ENCODE peak calls at places on chromosomes 6 and 20, in seven cellular contexts. One of them, this sample, is unnamed.

GRCh38 chr6:46501136-46502089 is 10.2 kb upstream of the RCAN2 start:
- DNase-seq in prostate gland: no peak
- DNase-seq in AG10803: no peak
- DNase-seq in GM12865: no peak
- DNase-seq in COR-L47: no peak
- DNase-seq in ELF-1: no peak
- DNase-seq in lung: no peak
- DNase-seq in this sample: no peak

GRCh38 chr20:5000263-5001173 is 792 bp downstream of the SLC23A2 start:
- DNase-seq in prostate gland: peak; percentile 19
- DNase-seq in AG10803: peak; percentile 21
- DNase-seq in GM12865: no peak
- DNase-seq in COR-L47: no peak
- DNase-seq in ELF-1: peak; percentile 57
- DNase-seq in lung: peak; percentile 30
- DNase-seq in this sample: peak; percentile 39

GRCh38 chr20:63215101-63216040 is 560 bp downstream of the YTHDF1 start:
- DNase-seq in prostate gland: no peak
- DNase-seq in AG10803: peak; percentile 47
- DNase-seq in GM12865: peak; percentile 40
- DNase-seq in COR-L47: peak; percentile 39
- DNase-seq in ELF-1: peak; percentile 88
- DNase-seq in lung: no peak
- DNase-seq in this sample: peak; percentile 77

GRCh38 chr6:35687658-35688604 is 784 bp downstream of the FKBP5 start:
- DNase-seq in prostate gland: peak; percentile 53
- DNase-seq in AG10803: peak; percentile 33
- DNase-seq in GM12865: peak; percentile 81
- DNase-seq in COR-L47: peak; percentile 24
- DNase-seq in ELF-1: peak; percentile 75
- DNase-seq in lung: peak; percentile 67
- DNase-seq in this sample: peak; percentile 63

GRCh38 chr20:46572181-46572580 is 21.7 kb upstream of the OCSTAMP start:
- DNase-seq in prostate gland: no peak
- DNase-seq in AG10803: no peak
- DNase-seq in GM12865: no peak
- DNase-seq in COR-L47: peak; percentile 44
- DNase-seq in ELF-1: no peak
- DNase-seq in lung: no peak
- DNase-seq in this sample: no peak

GRCh38 chr20:1005452-1006027 is 3.4 kb upstream of the RSPO4 start:
- DNase-seq in prostate gland: no peak
- DNase-seq in AG10803: no peak
- DNase-seq in GM12865: peak; percentile 60
- DNase-seq in COR-L47: no peak
- DNase-seq in ELF-1: peak; percentile 69
- DNase-seq in lung: no peak
- DNase-seq in this sample: peak; percentile 84

GRCh38 chr6:90025418-90026089 is 131.3 kb downstream of the GJA10 start:
- DNase-seq in prostate gland: no peak
- DNase-seq in AG10803: peak; percentile 82
- DNase-seq in GM12865: no peak
- DNase-seq in COR-L47: no peak
- DNase-seq in ELF-1: no peak
- DNase-seq in lung: no peak
- DNase-seq in this sample: no peak

GRCh38 chr20:18533978-18534644 is 26.4 kb downstream of the SEC23B start:
- DNase-seq in prostate gland: no peak
- DNase-seq in AG10803: no peak
- DNase-seq in GM12865: no peak
- DNase-seq in COR-L47: no peak
- DNase-seq in ELF-1: no peak
- DNase-seq in lung: no peak
- DNase-seq in this sample: no peak

GRCh38 chr20:3614509-3614908 is 48.7 kb downstream of the GFRA4 start:
- DNase-seq in prostate gland: no peak
- DNase-seq in AG10803: peak; percentile 36
- DNase-seq in GM12865: no peak
- DNase-seq in COR-L47: no peak
- DNase-seq in ELF-1: no peak
- DNase-seq in lung: no peak
- DNase-seq in this sample: no peak

GRCh38 chr20:48910360-48910781 is 11.1 kb upstream of the ARFGEF2 start:
- DNase-seq in prostate gland: no peak
- DNase-seq in AG10803: no peak
- DNase-seq in GM12865: peak; percentile 76
- DNase-seq in COR-L47: no peak
- DNase-seq in ELF-1: no peak
- DNase-seq in lung: no peak
- DNase-seq in this sample: no peak

GRCh38 chr6:136696783-136697364 is 95.4 kb downstream of the MAP3K5 start:
- DNase-seq in prostate gland: peak; percentile 67
- DNase-seq in AG10803: no peak
- DNase-seq in GM12865: no peak
- DNase-seq in COR-L47: peak; percentile 39
- DNase-seq in ELF-1: peak; percentile 26
- DNase-seq in lung: no peak
- DNase-seq in this sample: no peak

GRCh38 chr6:159098636-159099106 is 53.9 kb upstream of the TAGAP start:
- DNase-seq in prostate gland: no peak
- DNase-seq in AG10803: no peak
- DNase-seq in GM12865: peak; percentile 39
- DNase-seq in COR-L47: no peak
- DNase-seq in ELF-1: no peak
- DNase-seq in lung: no peak
- DNase-seq in this sample: no peak

GRCh38 chr20:44683263-44684046 is 31.7 kb upstream of the CCN5 start:
- DNase-seq in prostate gland: peak; percentile 47
- DNase-seq in AG10803: no peak
- DNase-seq in GM12865: peak; percentile 90
- DNase-seq in COR-L47: peak; percentile 40
- DNase-seq in ELF-1: peak; percentile 74
- DNase-seq in lung: no peak
- DNase-seq in this sample: peak; percentile 83

GRCh38 chr20:57435498-57436222 is 44.5 kb downstream of the RBM38 start:
- DNase-seq in prostate gland: peak; percentile 97
- DNase-seq in AG10803: peak; percentile 46
- DNase-seq in GM12865: peak; percentile 42
- DNase-seq in COR-L47: peak; percentile 96
- DNase-seq in ELF-1: peak; percentile 32
- DNase-seq in lung: peak; percentile 82
- DNase-seq in this sample: peak; percentile 54

GRCh38 chr6:37168809-37169457 is 1.0 kb upstream of the PIM1 start:
- DNase-seq in prostate gland: peak; percentile 19
- DNase-seq in AG10803: no peak
- DNase-seq in GM12865: peak; percentile 35
- DNase-seq in COR-L47: peak; percentile 44
- DNase-seq in ELF-1: no peak
- DNase-seq in lung: no peak
- DNase-seq in this sample: peak; percentile 23

GRCh38 chr20:63230800-63231268 is 4.9 kb upstream of the BIRC7 start:
- DNase-seq in prostate gland: peak; percentile 47
- DNase-seq in AG10803: peak; percentile 68
- DNase-seq in GM12865: peak; percentile 21
- DNase-seq in COR-L47: no peak
- DNase-seq in ELF-1: peak; percentile 85
- DNase-seq in lung: no peak
- DNase-seq in this sample: peak; percentile 74

GRCh38 chr6:17584241-17584803 is 15.8 kb upstream of the FAM8A1 start:
- DNase-seq in prostate gland: peak; percentile 55
- DNase-seq in AG10803: peak; percentile 83
- DNase-seq in GM12865: peak; percentile 46
- DNase-seq in COR-L47: peak; percentile 71
- DNase-seq in ELF-1: peak; percentile 41
- DNase-seq in lung: no peak
- DNase-seq in this sample: peak; percentile 56

GRCh38 chr20:8530022-8530421 is 398.0 kb downstream of the PLCB1 start:
- DNase-seq in prostate gland: no peak
- DNase-seq in AG10803: peak; percentile 20
- DNase-seq in GM12865: no peak
- DNase-seq in COR-L47: no peak
- DNase-seq in ELF-1: no peak
- DNase-seq in lung: no peak
- DNase-seq in this sample: no peak

GRCh38 chr6:107154131-107154906 is 39.0 kb upstream of the BEND3 start:
- DNase-seq in prostate gland: no peak
- DNase-seq in AG10803: no peak
- DNase-seq in GM12865: no peak
- DNase-seq in COR-L47: peak; percentile 29
- DNase-seq in ELF-1: peak; percentile 58
- DNase-seq in lung: peak; percentile 33
- DNase-seq in this sample: peak; percentile 84

GRCh38 chr6:80489911-80490635 is 383.6 kb downstream of the BCKDHB start:
- DNase-seq in prostate gland: no peak
- DNase-seq in AG10803: no peak
- DNase-seq in GM12865: peak; percentile 53
- DNase-seq in COR-L47: no peak
- DNase-seq in ELF-1: no peak
- DNase-seq in lung: no peak
- DNase-seq in this sample: no peak

GRCh38 chr6:153028261-153028660 is 25.8 kb upstream of the MTRF1L start:
- DNase-seq in prostate gland: no peak
- DNase-seq in AG10803: peak; percentile 7
- DNase-seq in GM12865: no peak
- DNase-seq in COR-L47: no peak
- DNase-seq in ELF-1: no peak
- DNase-seq in lung: no peak
- DNase-seq in this sample: no peak

GRCh38 chr20:8223096-8223870 is 91.2 kb downstream of the PLCB1 start:
- DNase-seq in prostate gland: no peak
- DNase-seq in AG10803: peak; percentile 94
- DNase-seq in GM12865: no peak
- DNase-seq in COR-L47: no peak
- DNase-seq in ELF-1: no peak
- DNase-seq in lung: no peak
- DNase-seq in this sample: no peak

GRCh38 chr20:41293269-41294037 is 24.1 kb downstream of the ZHX3 start:
- DNase-seq in prostate gland: no peak
- DNase-seq in AG10803: peak; percentile 55
- DNase-seq in GM12865: no peak
- DNase-seq in COR-L47: no peak
- DNase-seq in ELF-1: no peak
- DNase-seq in lung: no peak
- DNase-seq in this sample: no peak

GRCh38 chr6:105991561-105992314 is 94.4 kb upstream of the PRDM1 start:
- DNase-seq in prostate gland: peak; percentile 12
- DNase-seq in AG10803: no peak
- DNase-seq in GM12865: peak; percentile 56
- DNase-seq in COR-L47: peak; percentile 51
- DNase-seq in ELF-1: peak; percentile 66
- DNase-seq in lung: no peak
- DNase-seq in this sample: peak; percentile 23

GRCh38 chr6:47741807-47742206 is 40.0 kb upstream of the OPN5 start:
- DNase-seq in prostate gland: no peak
- DNase-seq in AG10803: no peak
- DNase-seq in GM12865: peak; percentile 17
- DNase-seq in COR-L47: no peak
- DNase-seq in ELF-1: no peak
- DNase-seq in lung: no peak
- DNase-seq in this sample: peak; percentile 45

GRCh38 chr20:58618694-58619540 is 32.2 kb upstream of the STX16 start:
- DNase-seq in prostate gland: peak; percentile 47
- DNase-seq in AG10803: peak; percentile 88
- DNase-seq in GM12865: no peak
- DNase-seq in COR-L47: peak; percentile 12
- DNase-seq in ELF-1: peak; percentile 65
- DNase-seq in lung: no peak
- DNase-seq in this sample: peak; percentile 76

GRCh38 chr20:44166008-44166407 is 21.0 kb downstream of the JPH2 start:
- DNase-seq in prostate gland: no peak
- DNase-seq in AG10803: peak; percentile 85
- DNase-seq in GM12865: no peak
- DNase-seq in COR-L47: no peak
- DNase-seq in ELF-1: no peak
- DNase-seq in lung: no peak
- DNase-seq in this sample: no peak

GRCh38 chr6:56693246-56693607 is 50.5 kb upstream of the DST start:
- DNase-seq in prostate gland: peak; percentile 63
- DNase-seq in AG10803: peak; percentile 99
- DNase-seq in GM12865: no peak
- DNase-seq in COR-L47: peak; percentile 57
- DNase-seq in ELF-1: no peak
- DNase-seq in lung: peak; percentile 62
- DNase-seq in this sample: no peak

GRCh38 chr6:31874836-31875572 is 3.8 kb downstream of the SLC44A4 start:
- DNase-seq in prostate gland: peak; percentile 66
- DNase-seq in AG10803: peak; percentile 45
- DNase-seq in GM12865: no peak
- DNase-seq in COR-L47: no peak
- DNase-seq in ELF-1: no peak
- DNase-seq in lung: no peak
- DNase-seq in this sample: peak; percentile 1

GRCh38 chr6:76435174-76435573 is 362.7 kb upstream of the IMPG1 start:
- DNase-seq in prostate gland: no peak
- DNase-seq in AG10803: no peak
- DNase-seq in GM12865: no peak
- DNase-seq in COR-L47: no peak
- DNase-seq in ELF-1: no peak
- DNase-seq in lung: no peak
- DNase-seq in this sample: no peak

GRCh38 chr20:63208346-63208924 is 7.5 kb downstream of the YTHDF1 start:
- DNase-seq in prostate gland: no peak
- DNase-seq in AG10803: no peak
- DNase-seq in GM12865: no peak
- DNase-seq in COR-L47: no peak
- DNase-seq in ELF-1: no peak
- DNase-seq in lung: no peak
- DNase-seq in this sample: no peak

GRCh38 chr20:34979366-34980153 is 23.9 kb downstream of the MYH7B start:
- DNase-seq in prostate gland: no peak
- DNase-seq in AG10803: no peak
- DNase-seq in GM12865: no peak
- DNase-seq in COR-L47: no peak
- DNase-seq in ELF-1: peak; percentile 70
- DNase-seq in lung: no peak
- DNase-seq in this sample: peak; percentile 95

GRCh38 chr6:35920793-35921732 is at the start of gene SRPK1:
- DNase-seq in prostate gland: peak; percentile 84
- DNase-seq in AG10803: peak; percentile 72
- DNase-seq in GM12865: peak; percentile 95
- DNase-seq in COR-L47: peak; percentile 90
- DNase-seq in ELF-1: peak; percentile 93
- DNase-seq in lung: peak; percentile 86
- DNase-seq in this sample: peak; percentile 96

GRCh38 chr6:79802657-79803310 is 144.6 kb downstream of the ELOVL4 start:
- DNase-seq in prostate gland: no peak
- DNase-seq in AG10803: no peak
- DNase-seq in GM12865: no peak
- DNase-seq in COR-L47: no peak
- DNase-seq in ELF-1: no peak
- DNase-seq in lung: no peak
- DNase-seq in this sample: no peak

GRCh38 chr6:322205-322930 is 30.1 kb downstream of the DUSP22 start:
- DNase-seq in prostate gland: no peak
- DNase-seq in AG10803: no peak
- DNase-seq in GM12865: peak; percentile 86
- DNase-seq in COR-L47: no peak
- DNase-seq in ELF-1: no peak
- DNase-seq in lung: no peak
- DNase-seq in this sample: no peak

GRCh38 chr6:93083337-93083736 is 336.0 kb downstream of the EPHA7 start:
- DNase-seq in prostate gland: no peak
- DNase-seq in AG10803: no peak
- DNase-seq in GM12865: no peak
- DNase-seq in COR-L47: no peak
- DNase-seq in ELF-1: no peak
- DNase-seq in lung: no peak
- DNase-seq in this sample: no peak

GRCh38 chr20:25496968-25497401 is 88.3 kb downstream of the NINL start:
- DNase-seq in prostate gland: peak; percentile 60
- DNase-seq in AG10803: no peak
- DNase-seq in GM12865: no peak
- DNase-seq in COR-L47: no peak
- DNase-seq in ELF-1: no peak
- DNase-seq in lung: no peak
- DNase-seq in this sample: no peak

This sample was measured in iPS-NIHi11.